ENCODE peak calls at places on chromosomes 4 and X, in five cellular contexts. A, P, G, D and U are unnamed samples.

GRCh38 chrX:11540532-11541377 is 125.0 kb downstream of the ARHGAP6 start:
- DNase-seq in A (no peak), P (no peak), G (no peak), D (no peak), U (no peak)

GRCh38 chr4:94488667-94489066 is 36.9 kb downstream of the PDLIM5 start:
- DNase-seq in A (no peak), P (no peak), G (no peak), D (no peak), U (no peak)

GRCh38 chr4:663438-664428 is 10.3 kb downstream of the ATP5ME start:
- DNase-seq in A (no peak), P (peak), G (peak), D (no peak), U (peak)

GRCh38 chrX:111098874-111099273 is 2.9 kb downstream of the PAK3 start:
- DNase-seq in A (no peak), P (peak), G (peak), D (no peak), U (peak)

GRCh38 chr4:121900132-121900983 is 30.1 kb upstream of the BBS7 start:
- DNase-seq in A (peak), P (no peak), G (peak), D (peak), U (peak)

GRCh38 chrX:96407043-96407442 is 277.6 kb upstream of the DIAPH2 start:
- DNase-seq in A (no peak), P (peak), G (no peak), D (peak), U (no peak)

GRCh38 chr4:56658410-56659003 is 22.6 kb downstream of the HOPX start:
- DNase-seq in A (no peak), P (no peak), G (no peak), D (no peak), U (no peak)

GRCh38 chrX:53357799-53358530 is 64.5 kb downstream of the SMC1A start:
- DNase-seq in A (no peak), P (no peak), G (no peak), D (no peak), U (no peak)

GRCh38 chrX:108022491-108023089 is 22.3 kb upstream of the VSIG1 start:
- DNase-seq in A (no peak), P (no peak), G (no peak), D (no peak), U (no peak)

GRCh38 chr4:168725935-168726334 is 229.1 kb downstream of the PALLD start:
- DNase-seq in A (no peak), P (no peak), G (no peak), D (no peak), U (no peak)

GRCh38 chrX:44914532-44915198 is 41.7 kb downstream of the KDM6A start:
- DNase-seq in A (no peak), P (no peak), G (no peak), D (no peak), U (no peak)

GRCh38 chr4:1172971-1173757 is 781 bp upstream of the SPON2 start:
- DNase-seq in A (no peak), P (peak), G (no peak), D (no peak), U (no peak)

GRCh38 chrX:143854006-143854405 is 29.9 kb upstream of the UBE2NL start:
- DNase-seq in A (no peak), P (no peak), G (no peak), D (no peak), U (no peak)

GRCh38 chr4:53478671-53479456 is 101.4 kb downstream of the FIP1L1 start:
- DNase-seq in A (no peak), P (no peak), G (no peak), D (no peak), U (no peak)

GRCh38 chrX:15343075-15343476 is 7.8 kb upstream of the PIGA start:
- DNase-seq in A (no peak), P (no peak), G (no peak), D (no peak), U (no peak)

GRCh38 chrX:136176399-136176825 is 29.1 kb downstream of the FHL1 start:
- DNase-seq in A (no peak), P (peak), G (no peak), D (no peak), U (no peak)

GRCh38 chr4:183987987-183988392 is 82.9 kb downstream of the STOX2 start:
- DNase-seq in A (peak), P (peak), G (no peak), D (no peak), U (no peak)

GRCh38 chr4:86960557-86960959 is 25.7 kb downstream of the AFF1 start:
- DNase-seq in A (no peak), P (no peak), G (no peak), D (no peak), U (no peak)

GRCh38 chr4:142379277-142380051 is 466.6 kb downstream of the INPP4B start:
- DNase-seq in A (no peak), P (no peak), G (no peak), D (no peak), U (no peak)

GRCh38 chr4:3670521-3671519 is 95.4 kb upstream of the ADRA2C start:
- DNase-seq in A (no peak), P (no peak), G (no peak), D (no peak), U (no peak)

GRCh38 chr4:67684839-67685531 is 16.0 kb downstream of the UBA6 start:
- DNase-seq in A (no peak), P (no peak), G (no peak), D (no peak), U (no peak)

GRCh38 chrX:70554523-70554922 is 109.9 kb downstream of the DLG3 start:
- DNase-seq in A (no peak), P (no peak), G (no peak), D (no peak), U (no peak)

GRCh38 chr4:37441231-37442061 is 196.9 kb downstream of the NWD2 start:
- DNase-seq in A (no peak), P (no peak), G (no peak), D (no peak), U (no peak)

GRCh38 chrX:45515262-45516215 is 314.9 kb upstream of the DIPK2B start:
- DNase-seq in A (no peak), P (peak), G (no peak), D (no peak), U (no peak)